ENCODE peak calls at places on chromosome 5, in five cellular contexts. K, B, O, E and V are unnamed samples.

GRCh38 chr5:158947831-158948230 is 151.9 kb downstream of the EBF1 start:
- DNase-seq in B (no peak), E (no peak), O (no peak), K (no peak), V (peak)

GRCh38 chr5:101306391-101307137 is 403.5 kb upstream of the ST8SIA4 start:
- DNase-seq in E (no peak), B (peak), O (no peak), K (no peak), V (no peak)

GRCh38 chr5:147479949-147480348 is 29.9 kb downstream of the DPYSL3 start:
- DNase-seq in B (no peak), K (no peak), O (no peak), E (no peak), V (no peak)

GRCh38 chr5:5209101-5209500 is 69.0 kb downstream of the ADAMTS16 start:
- DNase-seq in E (no peak), B (no peak), K (no peak), O (no peak), V (no peak)

GRCh38 chr5:180283026-180283615 is 8.8 kb downstream of the MAPK9 start:
- DNase-seq in E (no peak), B (no peak), K (no peak), O (no peak), V (no peak)

GRCh38 chr5:167217097-167217743 is 1074.2 kb upstream of the WWC1 start:
- DNase-seq in E (no peak), O (no peak), K (no peak), B (no peak), V (no peak)

GRCh38 chr5:31385774-31386537 is 145.9 kb downstream of the DROSHA start:
- DNase-seq in B (peak), E (peak), K (no peak), O (no peak), V (no peak)

GRCh38 chr5:32261198-32261597 is 51.5 kb downstream of the MTMR12 start:
- DNase-seq in B (no peak), K (no peak), O (no peak), E (peak), V (no peak)

GRCh38 chr5:180084638-180085561 is 13.3 kb upstream of the RNF130 start:
- DNase-seq in O (no peak), E (no peak), K (no peak), B (no peak), V (no peak)

GRCh38 chr5:159965031-159965837 is 43.7 kb upstream of the TTC1 start:
- DNase-seq in K (no peak), O (peak), B (peak), E (no peak), V (peak)

GRCh38 chr5:119022017-119022745 is 33.8 kb upstream of the DTWD2 start:
- DNase-seq in B (peak), K (peak), E (no peak), O (no peak), V (peak)

GRCh38 chr5:96196890-96197289 is 235.2 kb upstream of the ELL2 start:
- DNase-seq in B (no peak), O (no peak), E (no peak), K (no peak), V (no peak)